ENCODE peak calls at places on chromosomes 7 and 10, in six cellular contexts. One of them, this sample, is unnamed.

GRCh38 chr7:32761451-32762320 is 129.9 kb downstream of the KBTBD2 start:
- DNase-seq in activated CD4-positive, CD25-positive, alpha-beta regulatory T cell treated with anti-CD3 and anti-CD28 coated beads, Interleukin-2, amount 50 U/mL, for 16 hours: no peak
- DNase-seq in choroid plexus epithelial cell: peak
- DNase-seq in EL: no peak
- DNase-seq in stimulated activated CD4-positive, alpha-beta T cell treated with anti-CD3 and anti-CD28 coated beads, Interleukin-1b, Interleukin-23, amount 100 ng/mL, for 24 hours: no peak
- DNase-seq in activated CD8-positive, alpha-beta T cell treated with anti-CD3 and anti-CD28 coated beads, Interleukin-2, amount 10 ng/mL, durations not matched to agents 7 days and 5 days: no peak
- DNase-seq in this sample: no peak

GRCh38 chr7:138008588-138009349 is 6.9 kb upstream of the CREB3L2 start:
- DNase-seq in activated CD4-positive, CD25-positive, alpha-beta regulatory T cell treated with anti-CD3 and anti-CD28 coated beads, Interleukin-2, amount 50 U/mL, for 16 hours: peak
- DNase-seq in choroid plexus epithelial cell: peak
- DNase-seq in EL: peak
- DNase-seq in stimulated activated CD4-positive, alpha-beta T cell treated with anti-CD3 and anti-CD28 coated beads, Interleukin-1b, Interleukin-23, amount 100 ng/mL, for 24 hours: no peak
- DNase-seq in activated CD8-positive, alpha-beta T cell treated with anti-CD3 and anti-CD28 coated beads, Interleukin-2, amount 10 ng/mL, durations not matched to agents 7 days and 5 days: peak
- DNase-seq in this sample: peak

GRCh38 chr10:71621263-71621751 is 98.3 kb downstream of the C10orf105 start:
- DNase-seq in activated CD4-positive, CD25-positive, alpha-beta regulatory T cell treated with anti-CD3 and anti-CD28 coated beads, Interleukin-2, amount 50 U/mL, for 16 hours: no peak
- DNase-seq in choroid plexus epithelial cell: no peak
- DNase-seq in EL: peak
- DNase-seq in stimulated activated CD4-positive, alpha-beta T cell treated with anti-CD3 and anti-CD28 coated beads, Interleukin-1b, Interleukin-23, amount 100 ng/mL, for 24 hours: no peak
- DNase-seq in activated CD8-positive, alpha-beta T cell treated with anti-CD3 and anti-CD28 coated beads, Interleukin-2, amount 10 ng/mL, durations not matched to agents 7 days and 5 days: no peak
- DNase-seq in this sample: no peak

GRCh38 chr10:96578633-96579032 is 8.2 kb downstream of the TM9SF3 start:
- DNase-seq in activated CD4-positive, CD25-positive, alpha-beta regulatory T cell treated with anti-CD3 and anti-CD28 coated beads, Interleukin-2, amount 50 U/mL, for 16 hours: no peak
- DNase-seq in choroid plexus epithelial cell: no peak
- DNase-seq in EL: no peak
- DNase-seq in stimulated activated CD4-positive, alpha-beta T cell treated with anti-CD3 and anti-CD28 coated beads, Interleukin-1b, Interleukin-23, amount 100 ng/mL, for 24 hours: no peak
- DNase-seq in activated CD8-positive, alpha-beta T cell treated with anti-CD3 and anti-CD28 coated beads, Interleukin-2, amount 10 ng/mL, durations not matched to agents 7 days and 5 days: no peak
- DNase-seq in this sample: no peak

GRCh38 chr7:142478479-142479220 is 220.8 kb upstream of the PRSS58 start:
- DNase-seq in activated CD4-positive, CD25-positive, alpha-beta regulatory T cell treated with anti-CD3 and anti-CD28 coated beads, Interleukin-2, amount 50 U/mL, for 16 hours: no peak
- DNase-seq in choroid plexus epithelial cell: peak
- DNase-seq in EL: peak
- DNase-seq in stimulated activated CD4-positive, alpha-beta T cell treated with anti-CD3 and anti-CD28 coated beads, Interleukin-1b, Interleukin-23, amount 100 ng/mL, for 24 hours: no peak
- DNase-seq in activated CD8-positive, alpha-beta T cell treated with anti-CD3 and anti-CD28 coated beads, Interleukin-2, amount 10 ng/mL, durations not matched to agents 7 days and 5 days: peak
- DNase-seq in this sample: peak

GRCh38 chr7:25906003-25906402 is 246.0 kb upstream of the NFE2L3 start:
- DNase-seq in activated CD4-positive, CD25-positive, alpha-beta regulatory T cell treated with anti-CD3 and anti-CD28 coated beads, Interleukin-2, amount 50 U/mL, for 16 hours: no peak
- DNase-seq in choroid plexus epithelial cell: no peak
- DNase-seq in EL: no peak
- DNase-seq in stimulated activated CD4-positive, alpha-beta T cell treated with anti-CD3 and anti-CD28 coated beads, Interleukin-1b, Interleukin-23, amount 100 ng/mL, for 24 hours: no peak
- DNase-seq in activated CD8-positive, alpha-beta T cell treated with anti-CD3 and anti-CD28 coated beads, Interleukin-2, amount 10 ng/mL, durations not matched to agents 7 days and 5 days: no peak
- DNase-seq in this sample: no peak

GRCh38 chr10:60235001-60235400 is 154.7 kb downstream of the ANK3 start:
- DNase-seq in activated CD4-positive, CD25-positive, alpha-beta regulatory T cell treated with anti-CD3 and anti-CD28 coated beads, Interleukin-2, amount 50 U/mL, for 16 hours: no peak
- DNase-seq in choroid plexus epithelial cell: peak
- DNase-seq in EL: peak
- DNase-seq in stimulated activated CD4-positive, alpha-beta T cell treated with anti-CD3 and anti-CD28 coated beads, Interleukin-1b, Interleukin-23, amount 100 ng/mL, for 24 hours: no peak
- DNase-seq in activated CD8-positive, alpha-beta T cell treated with anti-CD3 and anti-CD28 coated beads, Interleukin-2, amount 10 ng/mL, durations not matched to agents 7 days and 5 days: no peak
- DNase-seq in this sample: peak

GRCh38 chr10:30583778-30584415 is 45.7 kb downstream of the LYZL2 start:
- DNase-seq in activated CD4-positive, CD25-positive, alpha-beta regulatory T cell treated with anti-CD3 and anti-CD28 coated beads, Interleukin-2, amount 50 U/mL, for 16 hours: no peak
- DNase-seq in choroid plexus epithelial cell: peak
- DNase-seq in EL: peak
- DNase-seq in stimulated activated CD4-positive, alpha-beta T cell treated with anti-CD3 and anti-CD28 coated beads, Interleukin-1b, Interleukin-23, amount 100 ng/mL, for 24 hours: no peak
- DNase-seq in activated CD8-positive, alpha-beta T cell treated with anti-CD3 and anti-CD28 coated beads, Interleukin-2, amount 10 ng/mL, durations not matched to agents 7 days and 5 days: peak
- DNase-seq in this sample: peak

GRCh38 chr10:124386186-124387077 is 32.3 kb downstream of the OAT start:
- DNase-seq in activated CD4-positive, CD25-positive, alpha-beta regulatory T cell treated with anti-CD3 and anti-CD28 coated beads, Interleukin-2, amount 50 U/mL, for 16 hours: no peak
- DNase-seq in choroid plexus epithelial cell: no peak
- DNase-seq in EL: no peak
- DNase-seq in stimulated activated CD4-positive, alpha-beta T cell treated with anti-CD3 and anti-CD28 coated beads, Interleukin-1b, Interleukin-23, amount 100 ng/mL, for 24 hours: no peak
- DNase-seq in activated CD8-positive, alpha-beta T cell treated with anti-CD3 and anti-CD28 coated beads, Interleukin-2, amount 10 ng/mL, durations not matched to agents 7 days and 5 days: no peak
- DNase-seq in this sample: no peak

GRCh38 chr10:29081971-29082699 is 206.7 kb upstream of the LYZL1 start:
- DNase-seq in activated CD4-positive, CD25-positive, alpha-beta regulatory T cell treated with anti-CD3 and anti-CD28 coated beads, Interleukin-2, amount 50 U/mL, for 16 hours: no peak
- DNase-seq in choroid plexus epithelial cell: no peak
- DNase-seq in EL: no peak
- DNase-seq in stimulated activated CD4-positive, alpha-beta T cell treated with anti-CD3 and anti-CD28 coated beads, Interleukin-1b, Interleukin-23, amount 100 ng/mL, for 24 hours: no peak
- DNase-seq in activated CD8-positive, alpha-beta T cell treated with anti-CD3 and anti-CD28 coated beads, Interleukin-2, amount 10 ng/mL, durations not matched to agents 7 days and 5 days: no peak
- DNase-seq in this sample: no peak

GRCh38 chr7:39700165-39700564 is 76.8 kb downstream of the RALA start:
- DNase-seq in activated CD4-positive, CD25-positive, alpha-beta regulatory T cell treated with anti-CD3 and anti-CD28 coated beads, Interleukin-2, amount 50 U/mL, for 16 hours: no peak
- DNase-seq in choroid plexus epithelial cell: no peak
- DNase-seq in EL: no peak
- DNase-seq in stimulated activated CD4-positive, alpha-beta T cell treated with anti-CD3 and anti-CD28 coated beads, Interleukin-1b, Interleukin-23, amount 100 ng/mL, for 24 hours: no peak
- DNase-seq in activated CD8-positive, alpha-beta T cell treated with anti-CD3 and anti-CD28 coated beads, Interleukin-2, amount 10 ng/mL, durations not matched to agents 7 days and 5 days: no peak
- DNase-seq in this sample: no peak

GRCh38 chr10:5947471-5948207 is 29.7 kb downstream of the IL15RA start:
- DNase-seq in activated CD4-positive, CD25-positive, alpha-beta regulatory T cell treated with anti-CD3 and anti-CD28 coated beads, Interleukin-2, amount 50 U/mL, for 16 hours: no peak
- DNase-seq in choroid plexus epithelial cell: no peak
- DNase-seq in EL: no peak
- DNase-seq in stimulated activated CD4-positive, alpha-beta T cell treated with anti-CD3 and anti-CD28 coated beads, Interleukin-1b, Interleukin-23, amount 100 ng/mL, for 24 hours: no peak
- DNase-seq in activated CD8-positive, alpha-beta T cell treated with anti-CD3 and anti-CD28 coated beads, Interleukin-2, amount 10 ng/mL, durations not matched to agents 7 days and 5 days: no peak
- DNase-seq in this sample: no peak

GRCh38 chr7:135856356-135857144 is 107.9 kb upstream of the FAM180A start:
- DNase-seq in activated CD4-positive, CD25-positive, alpha-beta regulatory T cell treated with anti-CD3 and anti-CD28 coated beads, Interleukin-2, amount 50 U/mL, for 16 hours: no peak
- DNase-seq in choroid plexus epithelial cell: no peak
- DNase-seq in EL: peak
- DNase-seq in stimulated activated CD4-positive, alpha-beta T cell treated with anti-CD3 and anti-CD28 coated beads, Interleukin-1b, Interleukin-23, amount 100 ng/mL, for 24 hours: no peak
- DNase-seq in activated CD8-positive, alpha-beta T cell treated with anti-CD3 and anti-CD28 coated beads, Interleukin-2, amount 10 ng/mL, durations not matched to agents 7 days and 5 days: no peak
- DNase-seq in this sample: peak

GRCh38 chr10:27558612-27559020 is 54.5 kb downstream of the RAB18 start:
- DNase-seq in activated CD4-positive, CD25-positive, alpha-beta regulatory T cell treated with anti-CD3 and anti-CD28 coated beads, Interleukin-2, amount 50 U/mL, for 16 hours: no peak
- DNase-seq in choroid plexus epithelial cell: peak
- DNase-seq in EL: peak
- DNase-seq in stimulated activated CD4-positive, alpha-beta T cell treated with anti-CD3 and anti-CD28 coated beads, Interleukin-1b, Interleukin-23, amount 100 ng/mL, for 24 hours: no peak
- DNase-seq in activated CD8-positive, alpha-beta T cell treated with anti-CD3 and anti-CD28 coated beads, Interleukin-2, amount 10 ng/mL, durations not matched to agents 7 days and 5 days: peak
- DNase-seq in this sample: peak

GRCh38 chr7:2560175-2560695 is 1.5 kb downstream of the IQCE start:
- DNase-seq in activated CD4-positive, CD25-positive, alpha-beta regulatory T cell treated with anti-CD3 and anti-CD28 coated beads, Interleukin-2, amount 50 U/mL, for 16 hours: no peak
- DNase-seq in choroid plexus epithelial cell: no peak
- DNase-seq in EL: peak
- DNase-seq in stimulated activated CD4-positive, alpha-beta T cell treated with anti-CD3 and anti-CD28 coated beads, Interleukin-1b, Interleukin-23, amount 100 ng/mL, for 24 hours: no peak
- DNase-seq in activated CD8-positive, alpha-beta T cell treated with anti-CD3 and anti-CD28 coated beads, Interleukin-2, amount 10 ng/mL, durations not matched to agents 7 days and 5 days: no peak
- DNase-seq in this sample: peak

GRCh38 chr7:42233939-42234338 is 3.1 kb downstream of the GLI3 start:
- DNase-seq in activated CD4-positive, CD25-positive, alpha-beta regulatory T cell treated with anti-CD3 and anti-CD28 coated beads, Interleukin-2, amount 50 U/mL, for 16 hours: no peak
- DNase-seq in choroid plexus epithelial cell: peak
- DNase-seq in EL: peak
- DNase-seq in stimulated activated CD4-positive, alpha-beta T cell treated with anti-CD3 and anti-CD28 coated beads, Interleukin-1b, Interleukin-23, amount 100 ng/mL, for 24 hours: no peak
- DNase-seq in activated CD8-positive, alpha-beta T cell treated with anti-CD3 and anti-CD28 coated beads, Interleukin-2, amount 10 ng/mL, durations not matched to agents 7 days and 5 days: no peak
- DNase-seq in this sample: peak

GRCh38 chr10:23067939-23068775 is 27.2 kb upstream of the MSRB2 start:
- DNase-seq in activated CD4-positive, CD25-positive, alpha-beta regulatory T cell treated with anti-CD3 and anti-CD28 coated beads, Interleukin-2, amount 50 U/mL, for 16 hours: peak
- DNase-seq in choroid plexus epithelial cell: peak
- DNase-seq in EL: peak
- DNase-seq in stimulated activated CD4-positive, alpha-beta T cell treated with anti-CD3 and anti-CD28 coated beads, Interleukin-1b, Interleukin-23, amount 100 ng/mL, for 24 hours: peak
- DNase-seq in activated CD8-positive, alpha-beta T cell treated with anti-CD3 and anti-CD28 coated beads, Interleukin-2, amount 10 ng/mL, durations not matched to agents 7 days and 5 days: peak
- DNase-seq in this sample: peak

GRCh38 chr7:110664798-110665197 is 426.1 kb upstream of the LRRN3 start:
- DNase-seq in activated CD4-positive, CD25-positive, alpha-beta regulatory T cell treated with anti-CD3 and anti-CD28 coated beads, Interleukin-2, amount 50 U/mL, for 16 hours: no peak
- DNase-seq in choroid plexus epithelial cell: no peak
- DNase-seq in EL: no peak
- DNase-seq in stimulated activated CD4-positive, alpha-beta T cell treated with anti-CD3 and anti-CD28 coated beads, Interleukin-1b, Interleukin-23, amount 100 ng/mL, for 24 hours: no peak
- DNase-seq in activated CD8-positive, alpha-beta T cell treated with anti-CD3 and anti-CD28 coated beads, Interleukin-2, amount 10 ng/mL, durations not matched to agents 7 days and 5 days: no peak
- DNase-seq in this sample: no peak

GRCh38 chr10:126597206-126597605 is 73.3 kb downstream of the C10orf90 start:
- DNase-seq in activated CD4-positive, CD25-positive, alpha-beta regulatory T cell treated with anti-CD3 and anti-CD28 coated beads, Interleukin-2, amount 50 U/mL, for 16 hours: no peak
- DNase-seq in choroid plexus epithelial cell: no peak
- DNase-seq in EL: peak
- DNase-seq in stimulated activated CD4-positive, alpha-beta T cell treated with anti-CD3 and anti-CD28 coated beads, Interleukin-1b, Interleukin-23, amount 100 ng/mL, for 24 hours: no peak
- DNase-seq in activated CD8-positive, alpha-beta T cell treated with anti-CD3 and anti-CD28 coated beads, Interleukin-2, amount 10 ng/mL, durations not matched to agents 7 days and 5 days: no peak
- DNase-seq in this sample: peak

GRCh38 chr10:9331583-9332008 is 1277.1 kb downstream of the GATA3 start:
- DNase-seq in activated CD4-positive, CD25-positive, alpha-beta regulatory T cell treated with anti-CD3 and anti-CD28 coated beads, Interleukin-2, amount 50 U/mL, for 16 hours: no peak
- DNase-seq in choroid plexus epithelial cell: peak
- DNase-seq in EL: peak
- DNase-seq in stimulated activated CD4-positive, alpha-beta T cell treated with anti-CD3 and anti-CD28 coated beads, Interleukin-1b, Interleukin-23, amount 100 ng/mL, for 24 hours: no peak
- DNase-seq in activated CD8-positive, alpha-beta T cell treated with anti-CD3 and anti-CD28 coated beads, Interleukin-2, amount 10 ng/mL, durations not matched to agents 7 days and 5 days: no peak
- DNase-seq in this sample: peak

GRCh38 chr10:60323171-60323570 is 66.5 kb downstream of the ANK3 start:
- DNase-seq in activated CD4-positive, CD25-positive, alpha-beta regulatory T cell treated with anti-CD3 and anti-CD28 coated beads, Interleukin-2, amount 50 U/mL, for 16 hours: no peak
- DNase-seq in choroid plexus epithelial cell: no peak
- DNase-seq in EL: no peak
- DNase-seq in stimulated activated CD4-positive, alpha-beta T cell treated with anti-CD3 and anti-CD28 coated beads, Interleukin-1b, Interleukin-23, amount 100 ng/mL, for 24 hours: no peak
- DNase-seq in activated CD8-positive, alpha-beta T cell treated with anti-CD3 and anti-CD28 coated beads, Interleukin-2, amount 10 ng/mL, durations not matched to agents 7 days and 5 days: no peak
- DNase-seq in this sample: no peak

GRCh38 chr7:20217193-20217948 is at the start of gene MACC1:
- DNase-seq in activated CD4-positive, CD25-positive, alpha-beta regulatory T cell treated with anti-CD3 and anti-CD28 coated beads, Interleukin-2, amount 50 U/mL, for 16 hours: no peak
- DNase-seq in choroid plexus epithelial cell: no peak
- DNase-seq in EL: no peak
- DNase-seq in stimulated activated CD4-positive, alpha-beta T cell treated with anti-CD3 and anti-CD28 coated beads, Interleukin-1b, Interleukin-23, amount 100 ng/mL, for 24 hours: no peak
- DNase-seq in activated CD8-positive, alpha-beta T cell treated with anti-CD3 and anti-CD28 coated beads, Interleukin-2, amount 10 ng/mL, durations not matched to agents 7 days and 5 days: peak
- DNase-seq in this sample: no peak

GRCh38 chr10:101060951-101061813 is 607 bp upstream of the KAZALD1 start:
- DNase-seq in activated CD4-positive, CD25-positive, alpha-beta regulatory T cell treated with anti-CD3 and anti-CD28 coated beads, Interleukin-2, amount 50 U/mL, for 16 hours: peak
- DNase-seq in choroid plexus epithelial cell: peak
- DNase-seq in EL: peak
- DNase-seq in stimulated activated CD4-positive, alpha-beta T cell treated with anti-CD3 and anti-CD28 coated beads, Interleukin-1b, Interleukin-23, amount 100 ng/mL, for 24 hours: peak
- DNase-seq in activated CD8-positive, alpha-beta T cell treated with anti-CD3 and anti-CD28 coated beads, Interleukin-2, amount 10 ng/mL, durations not matched to agents 7 days and 5 days: peak
- DNase-seq in this sample: peak

GRCh38 chr10:14508725-14509124 is 178.0 kb upstream of the FRMD4A start:
- DNase-seq in activated CD4-positive, CD25-positive, alpha-beta regulatory T cell treated with anti-CD3 and anti-CD28 coated beads, Interleukin-2, amount 50 U/mL, for 16 hours: no peak
- DNase-seq in choroid plexus epithelial cell: no peak
- DNase-seq in EL: no peak
- DNase-seq in stimulated activated CD4-positive, alpha-beta T cell treated with anti-CD3 and anti-CD28 coated beads, Interleukin-1b, Interleukin-23, amount 100 ng/mL, for 24 hours: no peak
- DNase-seq in activated CD8-positive, alpha-beta T cell treated with anti-CD3 and anti-CD28 coated beads, Interleukin-2, amount 10 ng/mL, durations not matched to agents 7 days and 5 days: no peak
- DNase-seq in this sample: no peak

This sample was measured in cardiac fibroblast.